ENCODE peak calls at places on chromosomes 11 and 22, in four cellular contexts. K is H1, G is H9, T is mesendoderm. A is an unnamed sample.

GRCh38 chr22:28017859-28018258 is 98.8 kb upstream of the PITPNB start:
- DNase-seq in K (no peak), G (no peak), T (no peak), A (no peak)

GRCh38 chr11:104332110-104332509 is 168.2 kb upstream of the PDGFD start:
- DNase-seq in K (peak; percentile 80), G (peak; percentile 74), T (peak; percentile 76), A (no peak)

GRCh38 chr11:33646629-33647028 is 54.0 kb downstream of the C11orf91 start:
- DNase-seq in K (no peak), G (no peak), T (no peak), A (peak; percentile 23)

GRCh38 chr11:74818283-74818946 is 69.8 kb downstream of the RNF169 start:
- DNase-seq in K (no peak), G (no peak), T (peak; percentile 26), A (no peak)

GRCh38 chr22:23385301-23386244 is 194.5 kb downstream of the IGLL1 start:
- DNase-seq in K (peak; percentile 98), G (peak; percentile 90), T (peak; percentile 80), A (peak; percentile 71)

GRCh38 chr11:59753650-59754493 is 1.3 kb upstream of the STX3 start:
- DNase-seq in K (peak; percentile 92), G (peak; percentile 80), T (peak; percentile 82), A (peak; percentile 63)

GRCh38 chr11:115304774-115305472 is 199.3 kb downstream of the CADM1 start:
- DNase-seq in K (no peak), G (no peak), T (no peak), A (no peak)

GRCh38 chr11:122099345-122100045 is 16.5 kb downstream of the BLID start:
- DNase-seq in K (no peak), G (no peak), T (no peak), A (peak; percentile 71)

GRCh38 chr22:41382098-41382578 is 396 bp downstream of the TEF start:
- DNase-seq in K (no peak), G (no peak), T (no peak), A (no peak)

GRCh38 chr11:115396533-115396932 is 107.7 kb downstream of the CADM1 start:
- DNase-seq in K (no peak), G (no peak), T (no peak), A (no peak)

DNA sequence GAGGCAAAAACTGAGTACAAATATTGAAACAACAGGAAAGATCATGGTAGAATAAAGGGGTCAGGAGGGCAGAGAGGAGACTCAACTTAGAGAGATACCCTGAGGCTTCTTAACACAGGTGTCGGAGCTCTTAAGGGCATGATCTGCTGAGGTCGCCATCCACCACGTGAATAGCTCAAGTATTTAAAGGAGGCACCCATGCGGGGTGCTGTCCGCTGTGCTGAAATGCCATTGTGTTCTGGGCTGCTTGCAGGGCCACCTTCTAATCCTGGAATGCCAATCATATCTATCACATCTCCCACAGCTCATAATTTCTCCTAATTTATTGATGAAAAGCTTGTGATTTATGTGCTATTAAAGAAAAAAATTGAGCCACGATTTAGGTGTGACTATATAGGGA is 90.2 kb downstream of the SEZ6L start:
- DNase-seq in K (peak; percentile 73), G (peak; percentile 70), T (peak; percentile 86), A (peak; percentile 8)
- H4K5ac ChIP-seq in K (no peak overlapping the region), G (no peak overlapping the region), T (no peak overlapping the region), A (no peak overlapping the region)

GRCh38 chr22:45598596-45599217 is 72.9 kb upstream of the ATXN10 start:
- DNase-seq in K (no peak), G (no peak), T (no peak), A (no peak)
- H4K5ac ChIP-seq in K (no peak overlapping the region), G (no peak overlapping the region), T (no peak overlapping the region), A (no peak overlapping the region)

DNA sequence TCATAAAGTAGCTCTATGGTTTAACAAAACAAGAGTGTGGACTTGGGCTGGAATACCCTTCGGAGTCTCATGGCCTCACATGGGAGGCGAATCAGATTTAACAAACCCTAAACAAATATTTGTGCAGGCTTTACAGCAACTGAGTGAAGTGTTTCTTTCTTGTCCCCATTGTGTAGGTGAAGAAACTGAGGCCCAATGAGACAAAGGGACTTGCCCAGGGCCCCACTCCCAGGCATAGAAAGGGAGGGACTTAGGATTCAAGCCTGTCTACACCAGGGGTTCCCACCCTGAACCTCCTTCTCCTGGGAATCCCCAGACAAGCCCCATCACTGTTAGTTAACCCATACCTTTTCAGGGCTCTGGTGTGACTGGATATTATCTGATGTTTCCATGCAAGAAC is 55.1 kb upstream of the CRYBB3 start:
- DNase-seq in K (no peak), G (no peak), T (no peak), A (no peak)
- H4K5ac ChIP-seq in K (no peak overlapping the region), G (no peak overlapping the region), T (no peak overlapping the region), A (no peak overlapping the region)

GRCh38 chr22:50081426-50082196 is 3.6 kb downstream of the MLC1 start:
- DNase-seq in K (peak; percentile 49), G (no peak), T (no peak), A (no peak)
- H4K5ac ChIP-seq in K (no peak overlapping the region), G (no peak overlapping the region), T (no peak overlapping the region), A (no peak overlapping the region)

GRCh38 chr11:38300570-38300969 is 1702.5 kb upstream of the RAG2 start:
- DNase-seq in K (no peak), G (no peak), T (no peak), A (no peak)
- H4K5ac ChIP-seq in K (no peak overlapping the region), G (no peak overlapping the region), T (no peak overlapping the region), A (no peak overlapping the region)

GRCh38 chr22:34115722-34116121 is 195.4 kb upstream of the LARGE1 start:
- DNase-seq in K (no peak), G (no peak), T (no peak), A (no peak)
- H4K5ac ChIP-seq in K (no peak overlapping the region), G (no peak overlapping the region), T (no peak overlapping the region), A (no peak overlapping the region)

GRCh38 chr11:44675906-44676305 is 50.9 kb upstream of the TSPAN18 start:
- DNase-seq in K (no peak), G (no peak), T (no peak), A (no peak)

GRCh38 chr11:44673691-44674090 is 53.1 kb upstream of the TSPAN18 start:
- DNase-seq in K (no peak), G (no peak), T (no peak), A (no peak)

GRCh38 chr11:44671234-44671633 is 55.5 kb upstream of the TSPAN18 start:
- DNase-seq in K (peak; percentile 64), G (peak; percentile 88), T (peak; percentile 69), A (no peak)

GRCh38 chr11:44674809-44675208 is 52.0 kb upstream of the TSPAN18 start:
- DNase-seq in K (no peak), G (no peak), T (no peak), A (no peak)

GRCh38 chr11:44670814-44671213 is 55.9 kb upstream of the TSPAN18 start:
- DNase-seq in K (no peak), G (no peak), T (peak; percentile 38), A (no peak)
- H4K5ac ChIP-seq in K (peak overlapping the region; percentile 96), G (no peak overlapping the region), T (no peak overlapping the region), A (no peak overlapping the region)

GRCh38 chr11:4748435-4748834 is 21.3 kb downstream of the OR51F1 start:
- DNase-seq in K (no peak), G (no peak), T (no peak), A (peak; percentile 11)

GRCh38 chr11:4751201-4751600 is 18.5 kb downstream of the OR51F1 start:
- DNase-seq in K (no peak), G (no peak), T (no peak), A (no peak)
- H4K5ac ChIP-seq in K (no peak overlapping the region), G (no peak overlapping the region), T (no peak overlapping the region), A (no peak overlapping the region)

DNA sequence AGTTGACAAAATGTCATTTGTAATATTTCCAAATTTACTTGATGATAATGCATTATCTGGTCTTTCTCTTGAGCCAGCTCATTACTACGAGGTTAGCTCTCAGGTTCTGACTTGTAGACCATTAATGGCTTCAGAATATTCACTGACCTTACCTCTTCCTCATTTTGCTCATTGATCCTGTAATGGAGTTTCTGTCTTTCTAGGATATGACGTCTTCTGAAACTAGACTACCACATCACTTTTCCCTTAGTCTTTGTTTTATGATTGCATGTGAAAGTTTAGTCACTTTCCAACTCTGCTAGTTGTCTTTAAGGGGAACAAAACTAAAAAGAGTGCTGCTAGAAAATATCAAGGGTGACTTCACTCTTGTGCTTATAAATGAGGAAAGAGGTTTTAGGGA is 697.6 kb downstream of the JRKL start:
- DNase-seq in K (no peak), G (no peak), T (no peak), A (no peak)
- H4K5ac ChIP-seq in K (no peak overlapping the region), G (no peak overlapping the region), T (no peak overlapping the region), A (no peak overlapping the region)

A was measured in IMR-90.